ENCODE peak calls at places on chromosomes 1 and 21, in four cellular contexts. U is HCT116, Q is MM.1S, N is neural progenitor cell. G is an unnamed sample.

GRCh38 chr21:34900376-34900775 is 148.7 kb downstream of the RUNX1 start:
- DNase-seq in U (no peak), Q (no peak), N (no peak), G (no peak)

GRCh38 chr1:204923209-204923608 is 52.5 kb downstream of the NFASC start:
- DNase-seq in U (no peak), Q (no peak), N (peak; percentile 24), G (peak; percentile 39)

GRCh38 chr1:244381887-244382565 is 69.7 kb downstream of the ADSS2 start:
- DNase-seq in U (no peak), Q (no peak), N (no peak), G (no peak)

GRCh38 chr1:243234978-243235657 is 20.0 kb downstream of the CEP170 start:
- DNase-seq in U (no peak), Q (no peak), N (no peak), G (no peak)

GRCh38 chr1:59436637-59437036 is 139.7 kb downstream of the FGGY start:
- DNase-seq in U (no peak), Q (no peak), N (no peak), G (no peak)

GRCh38 chr1:160850993-160851392 is 11.7 kb downstream of the CD244 start:
- DNase-seq in U (no peak), Q (no peak), N (no peak), G (no peak)

GRCh38 chr1:185054365-185055060 is 9.2 kb downstream of the RNF2 start:
- DNase-seq in U (no peak), Q (no peak), N (no peak), G (peak; percentile 50)

GRCh38 chr1:223189903-223190724 is 47.1 kb upstream of the TLR5 start:
- DNase-seq in U (peak; percentile 34), Q (peak; percentile 51), N (no peak), G (no peak)

GRCh38 chr1:244603498-244603897 is 49.4 kb upstream of the DESI2 start:
- DNase-seq in U (peak; percentile 13), Q (peak; percentile 57), N (peak; percentile 39), G (peak; percentile 56)

GRCh38 chr21:37367758-37368535 is 1.4 kb downstream of the DYRK1A start:
- DNase-seq in U (no peak), Q (peak; percentile 93), N (peak; percentile 44), G (peak; percentile 43)

GRCh38 chr1:35939484-35939883 is 8.6 kb downstream of the AGO3 start:
- DNase-seq in U (no peak), Q (no peak), N (no peak), G (no peak)

GRCh38 chr1:216475659-216476276 is 52.5 kb upstream of the USH2A start:
- DNase-seq in U (no peak), Q (no peak), N (no peak), G (no peak)

GRCh38 chr1:212254853-212255363 is 30.3 kb upstream of the PPP2R5A start:
- DNase-seq in U (no peak), Q (no peak), N (no peak), G (no peak)

GRCh38 chr1:244074559-244075171 is 23.6 kb downstream of the ZBTB18 start:
- DNase-seq in U (no peak), Q (no peak), N (no peak), G (no peak)

GRCh38 chr1:27575861-27576331 is 28.0 kb downstream of the AHDC1 start:
- DNase-seq in U (no peak), Q (peak; percentile 61), N (peak; percentile 83), G (peak; percentile 85)

GRCh38 chr1:47431534-47431933 is 6.3 kb upstream of the FOXD2 start:
- DNase-seq in U (no peak), Q (no peak), N (no peak), G (peak; percentile 63)

GRCh38 chr1:36118805-36119204 is 6.2 kb downstream of the COL8A2 start:
- DNase-seq in U (no peak), Q (no peak), N (no peak), G (no peak)

GRCh38 chr1:4730078-4730477 is 75.7 kb downstream of the AJAP1 start:
- DNase-seq in U (no peak), Q (no peak), N (no peak), G (no peak)

GRCh38 chr1:60367522-60367921 is 294.0 kb upstream of the C1orf87 start:
- DNase-seq in U (no peak), Q (no peak), N (peak; percentile 8), G (peak; percentile 32)

GRCh38 chr1:206029484-206029883 is 5.8 kb upstream of the CTSE start:
- DNase-seq in U (no peak), Q (no peak), N (no peak), G (no peak)

GRCh38 chr1:245056913-245057312 is 97.9 kb upstream of the KIF26B start:
- DNase-seq in U (no peak), Q (no peak), N (no peak), G (no peak)

GRCh38 chr1:168483531-168483930 is 60.3 kb downstream of the XCL2 start:
- DNase-seq in U (no peak), Q (no peak), N (no peak), G (no peak)

DNA sequence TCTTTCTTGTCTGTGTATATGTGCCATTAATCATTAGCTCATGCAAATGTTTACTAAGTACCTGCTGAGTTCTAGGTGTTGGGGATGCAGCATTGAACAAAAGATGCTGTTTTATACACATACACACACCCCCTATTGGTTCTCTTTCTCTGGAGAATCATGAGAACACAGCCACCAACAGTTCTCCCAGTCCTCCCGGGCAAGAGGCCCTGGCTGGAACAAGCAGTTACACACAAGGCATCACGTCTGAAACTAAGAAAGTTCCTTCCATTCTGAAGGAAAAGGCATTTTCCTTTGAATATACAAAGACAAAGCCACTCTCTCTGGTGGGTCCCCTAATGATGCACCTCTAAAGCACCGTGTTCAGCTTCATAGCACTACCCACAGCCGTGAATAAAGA is 10.8 kb downstream of the CASP9 start:
- DNase-seq in U (no peak), Q (no peak), N (no peak), G (no peak)
- H3K27ac ChIP-seq in U (no peak overlapping the region), Q (no peak overlapping the region), N (no peak overlapping the region), G (no peak overlapping the region)

GRCh38 chr1:246825557-246826175 is 101.5 kb downstream of the SCCPDH start:
- DNase-seq in U (no peak), Q (no peak), N (no peak), G (no peak)

GRCh38 chr1:246831543-246831942 is 100.2 kb downstream of the AHCTF1 start:
- DNase-seq in U (no peak), Q (no peak), N (no peak), G (no peak)

GRCh38 chr1:246828818-246829217 is 102.9 kb downstream of the AHCTF1 start:
- DNase-seq in U (peak; percentile 12), Q (no peak), N (no peak), G (no peak)

GRCh38 chr1:246827396-246827795 is 103.2 kb downstream of the SCCPDH start:
- DNase-seq in U (no peak), Q (no peak), N (no peak), G (no peak)
- TF ChIP-seq EZH2phosphoT487 in U (no peak), Q (no peak), N (no peak), G (no peak)

GRCh38 chr1:147812799-147813198 is 52.4 kb upstream of the GJA5 start:
- DNase-seq in U (no peak), Q (no peak), N (no peak), G (no peak)

GRCh38 chr1:147820898-147821297 is 60.5 kb upstream of the GJA5 start:
- DNase-seq in U (no peak), Q (no peak), N (no peak), G (no peak)

GRCh38 chr1:147811273-147811672 is 50.9 kb upstream of the GJA5 start:
- DNase-seq in U (no peak), Q (no peak), N (no peak), G (no peak)

GRCh38 chr1:147811751-147812150 is 51.3 kb upstream of the GJA5 start:
- DNase-seq in U (no peak), Q (no peak), N (no peak), G (no peak)

DNA sequence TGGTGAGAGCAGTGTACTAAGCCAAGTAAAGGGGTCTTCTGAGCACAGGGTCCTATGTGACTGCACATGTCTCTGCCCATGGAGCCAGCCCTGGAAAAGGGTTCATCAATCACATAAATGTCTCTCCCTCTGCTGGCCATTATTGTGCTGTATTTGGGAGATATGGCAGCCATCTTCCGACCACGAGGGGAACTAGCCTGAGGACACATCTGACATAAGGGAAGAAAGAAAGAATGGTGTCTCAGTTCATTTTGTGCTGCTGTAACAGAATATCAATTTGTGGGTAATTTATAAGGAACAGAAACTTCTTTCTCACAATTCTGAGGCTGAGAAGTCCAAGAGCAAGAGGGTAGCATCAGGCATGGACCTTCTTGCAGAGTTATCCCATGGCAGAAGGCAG is 55.1 kb upstream of the GJA5 start:
- DNase-seq in U (no peak), Q (no peak), N (no peak), G (no peak)
- TF ChIP-seq CTCF in U (no peak), Q (no peak), N (no peak), G (peak; percentile 23)

GRCh38 chr1:232172556-232172955 is 457.4 kb downstream of the SIPA1L2 start:
- DNase-seq in U (no peak), Q (no peak), N (no peak), G (no peak)
- H3K27ac ChIP-seq in U (no peak overlapping the region), Q (no peak overlapping the region), N (no peak overlapping the region), G (no peak overlapping the region)

GRCh38 chr1:77416692-77417450 is 135.1 kb downstream of the AK5 start:
- DNase-seq in U (peak; percentile 48), Q (no peak), N (peak; percentile 31), G (peak; percentile 81)
- TF ChIP-seq EZH2phosphoT487 in U (no peak), Q (no peak), N (no peak), G (no peak)

DNA sequence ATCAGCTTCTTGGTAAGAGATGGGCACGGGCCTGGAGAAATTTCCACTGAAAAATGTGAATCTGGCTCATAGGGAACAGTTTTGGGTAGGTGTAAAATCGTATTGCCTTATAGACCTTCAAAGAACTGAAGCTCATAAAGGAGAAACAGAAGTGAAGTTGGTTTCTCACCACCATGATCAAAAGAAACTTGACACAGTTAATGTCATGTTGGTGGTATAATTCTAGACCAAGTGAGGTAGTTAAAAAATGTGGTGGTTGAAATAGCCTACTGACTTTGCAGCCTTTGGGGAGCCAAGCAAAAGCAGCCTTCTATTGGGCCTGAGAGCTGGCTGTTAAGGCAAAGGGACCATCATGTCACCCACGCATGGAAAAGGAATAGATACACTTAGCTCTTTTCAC is 8.9 kb downstream of the CD1D start:
- DNase-seq in U (no peak), Q (no peak), N (no peak), G (no peak)
- TF ChIP-seq CTCF in U (no peak), Q (no peak), N (no peak), G (no peak)

DNA sequence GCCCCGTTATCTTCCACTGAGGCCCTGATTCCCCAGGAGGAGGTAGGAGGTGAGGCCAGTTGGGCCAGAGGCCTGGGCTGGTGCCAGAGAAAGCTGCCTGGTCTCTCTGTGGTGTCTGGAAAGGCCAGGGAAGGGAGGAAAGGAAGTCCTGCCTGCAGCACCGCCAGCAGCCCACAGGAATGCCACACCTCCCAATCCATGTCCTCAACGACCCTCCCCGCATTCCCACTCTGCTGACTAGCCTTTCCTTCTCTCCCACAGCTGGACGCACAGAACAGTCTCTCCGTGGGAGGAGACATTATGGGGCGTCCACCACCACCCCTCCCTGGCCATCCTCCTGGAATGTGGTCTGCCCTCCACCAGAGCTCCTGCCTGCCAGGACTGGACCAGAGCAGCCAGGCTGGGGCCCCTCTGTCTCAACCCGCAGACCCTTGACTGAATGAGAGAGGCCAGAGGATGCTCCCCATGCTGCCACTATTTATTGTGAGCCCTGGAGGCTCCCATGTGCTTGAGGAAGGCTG is 18.0 kb downstream of the CSF1 start:
- DNase-seq in U (no peak), Q (no peak), N (no peak), G (no peak)
- H3K27ac ChIP-seq in U (no peak overlapping the region), Q (no peak overlapping the region), N (no peak overlapping the region), G (no peak overlapping the region)